ENCODE peak calls at places on chromosome 13, in five cellular contexts. U, Z, D, F and E are unnamed samples.

GRCh38 chr13:112689498-112690241 is at the start of gene ATP11A:
- DNase-seq in Z (peak), D (peak), F (peak), U (peak), E (peak)

GRCh38 chr13:59588717-59589067 is 575.0 kb downstream of the DIAPH3 start:
- DNase-seq in Z (no peak), D (no peak), F (no peak), U (no peak), E (no peak)

GRCh38 chr13:53417601-53418000 is 389.0 kb downstream of the OLFM4 start:
- DNase-seq in U (no peak), D (no peak), F (no peak), Z (no peak), E (no peak)

GRCh38 chr13:39516140-39516539 is 86.9 kb downstream of the LHFPL6 start:
- DNase-seq in Z (no peak), F (no peak), U (no peak), D (no peak), E (no peak)

GRCh38 chr13:61536443-61536842 is 120.8 kb upstream of the PCDH20 start:
- DNase-seq in Z (no peak), F (no peak), U (no peak), D (no peak), E (peak)

GRCh38 chr13:109803822-109804221 is 17.4 kb upstream of the IRS2 start:
- DNase-seq in D (no peak), Z (no peak), F (no peak), U (peak), E (no peak)

GRCh38 chr13:30255696-30256095 is 51.7 kb downstream of the KATNAL1 start:
- DNase-seq in F (no peak), U (no peak), Z (no peak), D (no peak), E (no peak)

GRCh38 chr13:29511439-29511814 is 84.1 kb downstream of the SLC7A1 start:
- DNase-seq in D (no peak), Z (no peak), F (no peak), U (no peak), E (no peak)

GRCh38 chr13:72437458-72437857 is 290.0 kb downstream of the MZT1 start:
- DNase-seq in Z (no peak), U (no peak), D (peak), F (peak), E (peak)

GRCh38 chr13:81106348-81106747 is 765.4 kb upstream of the SPRY2 start:
- DNase-seq in Z (no peak), F (no peak), U (no peak), D (no peak), E (no peak)

GRCh38 chr13:30880756-30881155 is 25.3 kb upstream of the MEDAG start:
- DNase-seq in F (peak), Z (no peak), D (peak), U (no peak), E (peak)

GRCh38 chr13:94305033-94305432 is 174.4 kb downstream of the DCT start:
- DNase-seq in F (no peak), U (no peak), D (no peak), Z (no peak), E (no peak)

GRCh38 chr13:111343186-111343805 is 22.9 kb downstream of the TEX29 start:
- DNase-seq in D (no peak), U (no peak), Z (no peak), F (no peak), E (no peak)

GRCh38 chr13:20160346-20161274 is at the start of gene GJA3:
- DNase-seq in F (peak), U (no peak), D (no peak), Z (no peak), E (peak)

GRCh38 chr13:65724261-65724660 is 1505.9 kb downstream of the PCDH9 start:
- DNase-seq in F (peak), U (no peak), D (no peak), Z (no peak), E (no peak)

GRCh38 chr13:94674609-94675348 is 37.6 kb downstream of the SOX21 start:
- DNase-seq in U (peak), Z (no peak), F (peak), D (no peak), E (peak)

GRCh38 chr13:95254341-95254740 is 46.9 kb downstream of the ABCC4 start:
- DNase-seq in F (peak), D (no peak), U (no peak), Z (no peak), E (peak)

GRCh38 chr13:114015608-114016295 is 41.9 kb upstream of the C13orf46 start:
- DNase-seq in Z (no peak), F (peak), D (no peak), U (peak), E (peak)

GRCh38 chr13:114016321-114017027 is 42.6 kb upstream of the C13orf46 start:
- DNase-seq in D (no peak), Z (no peak), F (no peak), U (no peak), E (no peak)

GRCh38 chr13:114017966-114018365 is 44.1 kb upstream of the C13orf46 start:
- DNase-seq in F (no peak), Z (no peak), U (no peak), D (no peak), E (no peak)

GRCh38 chr13:114018461-114019055 is 44.7 kb upstream of the C13orf46 start:
- DNase-seq in U (no peak), F (no peak), D (no peak), Z (no peak), E (no peak)

GRCh38 chr13:114017028-114017630 is 43.3 kb upstream of the C13orf46 start:
- DNase-seq in U (no peak), Z (no peak), D (peak), F (peak), E (no peak)
- TF ChIP-seq CTCF in U (peak), Z (no peak), D (peak), F (peak), E (no peak)

DNA sequence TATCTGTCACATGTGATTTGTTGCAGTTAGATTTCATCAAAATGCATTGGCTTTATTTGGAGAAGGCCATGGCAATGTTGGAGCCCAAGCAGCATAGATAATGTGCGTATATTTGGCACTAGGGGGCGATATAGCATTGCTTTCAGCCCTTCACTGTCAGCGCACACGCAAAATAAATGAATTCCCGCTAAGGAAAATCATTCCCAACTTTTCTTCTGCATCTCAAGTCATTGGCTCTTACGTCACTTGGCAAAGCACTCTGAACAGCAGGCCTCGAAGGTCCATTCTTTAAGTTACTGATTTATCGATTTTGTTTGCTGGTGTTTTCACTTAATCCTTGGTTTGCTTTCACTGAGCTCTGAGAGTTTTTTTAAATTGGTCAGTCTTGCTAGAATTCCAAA is 97.9 kb upstream of the IPO5 start:
- DNase-seq in F (peak), U (no peak), D (peak), Z (peak), E (peak)
- TF ChIP-seq CTCF in F (peak), U (peak), D (peak), Z (peak), E (peak)

GRCh38 chr13:92717857-92718256 is 508.8 kb upstream of the GPC6 start:
- DNase-seq in Z (no peak), D (no peak), U (no peak), F (no peak), E (no peak)

GRCh38 chr13:92719868-92720267 is 506.7 kb upstream of the GPC6 start:
- DNase-seq in F (no peak), U (no peak), Z (no peak), D (no peak), E (peak)

GRCh38 chr13:92721610-92722009 is 505.0 kb upstream of the GPC6 start:
- DNase-seq in Z (no peak), D (no peak), F (no peak), U (no peak), E (no peak)

GRCh38 chr13:92716749-92717148 is 509.9 kb upstream of the GPC6 start:
- DNase-seq in D (no peak), Z (no peak), U (no peak), F (peak), E (peak)
- TF ChIP-seq CTCF in D (peak), Z (no peak), U (peak), F (no peak), E (peak)

DNA sequence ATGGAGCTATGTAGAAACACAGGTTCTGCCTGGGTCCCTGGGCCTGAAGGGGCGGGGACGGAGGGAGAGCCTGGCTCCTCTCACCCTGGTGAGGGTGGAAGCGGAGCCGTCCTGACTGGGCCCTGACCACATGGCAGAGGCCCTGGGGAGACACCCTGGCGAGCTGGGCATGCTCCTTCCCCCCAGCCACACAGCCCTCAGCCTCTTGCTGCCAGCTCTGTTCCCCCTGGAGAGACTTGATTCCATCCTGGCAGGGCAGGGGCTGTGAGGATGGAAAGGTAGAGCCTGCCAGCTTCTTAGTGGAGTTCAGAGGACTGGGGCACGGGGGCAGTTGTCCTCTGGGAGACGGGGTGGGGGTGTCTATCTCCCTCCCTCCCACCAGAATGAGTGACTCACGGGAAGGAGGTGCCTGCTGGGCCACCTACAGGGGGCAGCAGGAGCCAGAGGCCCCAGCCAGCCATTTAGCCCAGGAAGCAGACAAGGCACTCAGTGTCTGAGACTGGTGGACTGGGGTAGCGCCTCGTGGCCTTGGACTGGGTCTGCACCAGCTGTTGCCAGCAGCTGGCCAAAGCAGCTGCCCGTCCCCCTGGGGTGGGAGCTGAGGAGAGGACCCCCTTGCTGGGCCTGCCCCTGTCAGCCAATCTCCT is 22.8 kb upstream of the RNF17 start:
- DNase-seq in F (no peak), D (no peak), U (no peak), Z (no peak), E (peak)
- TF ChIP-seq CTCF in F (peak), D (no peak), U (no peak), Z (no peak), E (peak)

GRCh38 chr13:57624565-57625435 is 6.7 kb upstream of the PCDH17 start:
- DNase-seq in F (peak), Z (no peak), U (no peak), D (no peak), E (peak)

GRCh38 chr13:57629391-57629804 is 2.1 kb upstream of the PCDH17 start:
- DNase-seq in D (no peak), U (no peak), Z (no peak), F (no peak), E (no peak)

GRCh38 chr13:57630661-57631606 is 610 bp upstream of the PCDH17 start:
- DNase-seq in Z (no peak), F (peak), U (no peak), D (no peak), E (peak)

GRCh38 chr13:57629821-57630235 is 1.7 kb upstream of the PCDH17 start:
- DNase-seq in Z (peak), F (peak), D (no peak), U (peak), E (peak)

DNA sequence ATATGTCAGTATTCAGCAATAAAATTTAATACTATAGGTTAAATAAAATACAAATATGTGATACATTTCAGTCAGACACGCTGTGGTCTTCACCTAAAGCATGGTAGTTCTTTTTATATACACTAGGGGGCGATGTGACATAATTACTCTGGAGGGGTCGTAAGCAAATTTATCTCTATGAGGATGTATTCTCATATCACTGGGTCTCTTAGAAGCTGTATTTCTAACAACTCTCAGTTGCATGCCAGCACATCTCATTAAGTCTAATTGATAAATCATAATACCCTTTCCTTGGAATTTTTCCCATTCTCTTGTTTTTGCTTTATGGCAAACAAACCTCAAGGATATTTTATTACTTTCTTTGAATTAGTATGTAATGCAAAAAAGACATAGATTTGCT is 3.9 kb upstream of the PCDH17 start:
- DNase-seq in Z (no peak), F (peak), U (no peak), D (no peak), E (peak)
- TF ChIP-seq CTCF in Z (peak), F (peak), U (peak), D (peak), E (peak)

GRCh38 chr13:23391752-23392151 is 41.8 kb downstream of the SACS start:
- DNase-seq in D (no peak), Z (no peak), F (peak), U (no peak), E (no peak)

GRCh38 chr13:23392313-23392712 is 41.2 kb downstream of the SACS start:
- DNase-seq in F (peak), D (no peak), Z (no peak), U (no peak), E (no peak)

GRCh38 chr13:23392925-23393645 is 40.4 kb downstream of the SACS start:
- DNase-seq in F (no peak), U (no peak), D (no peak), Z (no peak), E (no peak)
- TF ChIP-seq CTCF in F (no peak), U (no peak), D (no peak), Z (no peak), E (no peak)

DNA sequence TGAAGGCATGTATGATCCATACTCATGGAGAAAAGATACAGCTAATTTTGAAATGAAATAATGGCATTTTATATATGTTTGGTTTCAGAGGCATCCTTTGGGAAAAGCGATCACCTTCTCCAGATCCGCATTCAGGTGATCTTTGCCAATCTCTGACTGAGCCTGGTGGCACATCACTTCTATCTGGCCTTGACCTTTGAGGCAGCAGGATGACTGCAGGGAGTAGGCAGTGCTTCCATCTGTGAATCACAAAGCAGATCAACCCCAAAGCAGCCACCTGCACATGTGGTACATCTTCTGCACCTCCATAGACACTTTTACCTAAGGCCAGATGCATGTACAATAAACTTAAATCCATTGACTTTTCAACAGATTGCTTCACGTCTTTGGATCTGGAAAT is 53.4 kb downstream of the SPATA13 start:
- DNase-seq in Z (no peak), U (no peak), F (no peak), D (no peak), E (no peak)
- TF ChIP-seq CTCF in Z (no peak), U (no peak), F (no peak), D (no peak), E (no peak)

DNA sequence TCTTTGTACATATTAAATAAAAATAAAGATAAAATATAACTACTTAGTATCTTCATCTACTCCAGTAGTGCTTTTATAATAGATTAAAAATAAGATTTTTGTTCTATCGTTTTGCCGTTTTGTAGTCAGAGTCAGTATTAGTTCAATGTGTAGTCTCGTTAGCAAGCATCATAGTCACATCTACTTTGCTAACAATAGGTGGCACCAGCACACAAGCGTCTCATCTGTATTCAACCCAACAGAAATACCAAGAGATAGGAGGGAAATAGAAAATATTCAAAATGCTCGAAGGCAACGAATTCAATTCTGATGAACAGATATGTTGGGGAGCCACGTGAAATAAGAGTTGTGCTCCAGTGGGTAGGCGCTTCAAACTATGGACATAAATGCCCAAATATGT is 21.4 kb upstream of the MICU2 start:
- DNase-seq in Z (no peak), U (no peak), F (peak), D (no peak), E (peak)
- TF ChIP-seq CTCF in Z (no peak), U (peak), F (peak), D (peak), E (peak)

DNA sequence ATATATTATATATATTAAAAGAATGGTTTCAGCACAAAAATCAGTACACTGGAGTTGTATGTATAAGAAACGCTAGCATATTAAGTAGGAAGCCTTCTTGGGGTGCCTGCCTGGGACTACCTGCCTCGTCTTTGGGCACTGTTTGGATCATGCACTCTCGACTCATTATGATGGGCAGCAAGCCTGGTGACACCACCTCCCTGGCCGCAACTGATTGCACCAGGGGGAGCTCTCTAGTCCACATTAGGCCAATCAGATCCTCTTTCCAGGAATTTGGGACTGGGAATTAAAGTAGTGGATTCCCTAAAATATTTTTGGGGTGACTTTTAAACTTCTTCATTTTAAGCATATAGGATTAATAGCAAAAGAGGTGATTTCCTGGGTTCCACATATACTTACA is 56.0 kb upstream of the RGCC start:
- DNase-seq in D (no peak), F (no peak), U (no peak), Z (no peak), E (no peak)
- TF ChIP-seq CTCF in D (no peak), F (no peak), U (no peak), Z (no peak), E (no peak)

GRCh38 chr13:40755082-40755755 is 15.8 kb downstream of the MRPS31 start:
- DNase-seq in Z (no peak), D (no peak), U (no peak), F (no peak), E (no peak)

DNA sequence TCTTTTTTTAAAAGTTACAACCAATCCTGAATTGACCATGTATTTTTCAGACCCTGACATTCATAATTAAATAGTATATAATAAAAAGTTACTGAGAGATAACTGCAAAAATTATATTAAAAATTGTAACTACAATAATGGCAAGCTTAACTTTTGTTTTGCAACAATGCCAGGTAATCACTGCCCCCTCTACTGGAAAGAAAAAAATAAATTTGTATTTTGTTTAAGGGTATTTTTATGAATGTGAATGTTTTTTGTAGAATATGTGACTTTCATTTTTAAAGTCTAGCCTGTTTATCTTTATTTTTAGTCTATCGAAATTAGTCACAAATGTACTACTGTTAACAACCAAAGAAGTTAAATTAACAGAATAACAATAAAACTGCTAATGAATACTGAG is 21.7 kb downstream of the MRPS31 start:
- DNase-seq in Z (no peak), F (peak), D (no peak), U (no peak), E (no peak)
- TF ChIP-seq CTCF in Z (no peak), F (no peak), D (peak), U (no peak), E (no peak)